ENCODE peak calls at places on chromosomes 11 and 22, in nine cellular contexts. H, M, J, Q, Z, T, X, K and L are unnamed samples. For H3K4me1 and H3K36me3, the result is how much of the 10 kb centered on the place peaks cover.

GRCh38 chr11:206516-207212 is 535 bp downstream of the BET1L start:
- DNase-seq in H (peak), M (no peak), J (no peak), Q (peak), Z (no peak), T (no peak), X (no peak), K (no peak), L (no peak)

GRCh38 chr11:68412593-68413475 is 47.7 kb upstream of the PPP6R3 start:
- DNase-seq in H (no peak), M (peak), J (no peak), Q (peak), Z (peak), T (no peak), X (no peak), K (no peak), L (no peak)

GRCh38 chr11:119520400-119520799 is 97.4 kb upstream of the THY1 start:
- DNase-seq in H (no peak), M (no peak), J (no peak), Q (no peak), Z (no peak), T (no peak), X (no peak), K (no peak), L (no peak)

GRCh38 chr11:57223601-57224000 is 13.4 kb downstream of the APLNR start:
- DNase-seq in H (no peak), M (peak), J (no peak), Q (no peak), Z (no peak), T (no peak), X (no peak), K (no peak), L (no peak)

GRCh38 chr11:33976351-33977199 is 75.0 kb upstream of the CAPRIN1 start:
- DNase-seq in H (peak), M (peak), J (no peak), Q (no peak), Z (no peak), T (no peak), X (no peak), K (no peak), L (no peak)

GRCh38 chr11:134497586-134497985 is 85.5 kb upstream of the B3GAT1 start:
- DNase-seq in H (no peak), M (no peak), J (no peak), Q (no peak), Z (no peak), T (no peak), X (no peak), K (no peak), L (no peak)

GRCh38 chr11:337711-338110 is 17.1 kb upstream of the IFITM3 start:
- DNase-seq in H (no peak), M (no peak), J (peak), Q (no peak), Z (no peak), T (no peak), X (no peak), K (no peak), L (no peak)

GRCh38 chr11:44923796-44924195 is 26.9 kb downstream of the TP53I11 start:
- DNase-seq in H (no peak), M (no peak), J (no peak), Q (no peak), Z (no peak), T (no peak), X (no peak), K (no peak), L (no peak)

GRCh38 chr11:12199231-12199948 is 89.0 kb downstream of the MICAL2 start:
- DNase-seq in H (no peak), M (no peak), J (no peak), Q (no peak), Z (no peak), T (no peak), X (no peak), K (no peak), L (no peak)

GRCh38 chr11:118820412-118821357 is 29.7 kb upstream of the DDX6 start:
- DNase-seq in H (no peak), M (no peak), J (no peak), Q (peak), Z (peak), T (no peak), X (peak), K (no peak), L (no peak)

GRCh38 chr11:46513934-46514342 is 79.9 kb downstream of the AMBRA1 start:
- DNase-seq in H (no peak), M (peak), J (peak), Q (peak), Z (peak), T (no peak), X (no peak), K (no peak), L (no peak)

GRCh38 chr11:62593434-62594044 is 2.2 kb upstream of the TUT1 start:
- DNase-seq in H (peak), M (peak), J (peak), Q (peak), Z (peak), T (peak), X (no peak), K (peak), L (peak)

GRCh38 chr11:85884581-85885021 is 29.4 kb downstream of the CCDC83 start:
- DNase-seq in H (peak), M (peak), J (no peak), Q (no peak), Z (no peak), T (no peak), X (no peak), K (no peak), L (no peak)

GRCh38 chr22:42433754-42434153 is 1.6 kb upstream of the NFAM1 start:
- DNase-seq in H (no peak), M (no peak), J (no peak), Q (no peak), Z (no peak), T (no peak), X (no peak), K (no peak), L (no peak)

GRCh38 chr11:209275-210121 is 2.0 kb downstream of the RIC8A start:
- DNase-seq in H (peak), M (no peak), J (no peak), Q (no peak), Z (no peak), T (no peak), X (no peak), K (no peak), L (no peak)

GRCh38 chr11:47104337-47104950 is 72.2 kb downstream of the ARFGAP2 start:
- DNase-seq in H (peak), M (peak), J (no peak), Q (no peak), Z (no peak), T (no peak), X (no peak), K (no peak), L (no peak)

GRCh38 chr11:12066799-12067508 is 43.4 kb upstream of the MICAL2 start:
- DNase-seq in H (peak), M (peak), J (no peak), Q (no peak), Z (no peak), T (no peak), X (no peak), K (no peak), L (no peak)

GRCh38 chr11:108624196-108624925 is 30.8 kb upstream of the EXPH5 start:
- DNase-seq in H (no peak), M (no peak), J (no peak), Q (no peak), Z (no peak), T (no peak), X (no peak), K (peak), L (no peak)

GRCh38 chr22:40046126-40046525 is 51.4 kb downstream of the FAM83F start:
- DNase-seq in H (no peak), M (no peak), J (no peak), Q (no peak), Z (no peak), T (no peak), X (no peak), K (no peak), L (no peak)

GRCh38 chr11:57349491-57350274 is 11.5 kb downstream of the P2RX3 start:
- DNase-seq in H (peak), M (peak), J (peak), Q (peak), Z (peak), T (peak), X (no peak), K (peak), L (peak)

GRCh38 chr11:86442827-86443226 is 68.1 kb downstream of the CCDC81 start:
- DNase-seq in H (no peak), M (no peak), J (no peak), Q (no peak), Z (no peak), T (no peak), X (no peak), K (no peak), L (no peak)

GRCh38 chr11:126419801-126420729 is 64.6 kb downstream of the ST3GAL4 start:
- DNase-seq in H (peak), M (peak), J (no peak), Q (no peak), Z (no peak), T (no peak), X (no peak), K (no peak), L (no peak)

GRCh38 chr11:134021326-134021725 is 47.5 kb upstream of the JAM3 start:
- DNase-seq in H (no peak), M (no peak), J (no peak), Q (no peak), Z (no peak), T (no peak), X (no peak), K (no peak), L (no peak)

GRCh38 chr22:41302016-41302767 is 867 bp downstream of the ZC3H7B start:
- DNase-seq in H (peak), M (no peak), J (peak), Q (no peak), Z (no peak), T (no peak), X (no peak), K (peak), L (no peak)

GRCh38 chr11:115415939-115416338 is 88.3 kb downstream of the CADM1 start:
- DNase-seq in H (no peak), M (no peak), J (no peak), Q (no peak), Z (no peak), T (no peak), X (no peak), K (no peak), L (no peak)

GRCh38 chr11:111531156-111531555 is 9.4 kb upstream of the LAYN start:
- DNase-seq in H (peak), M (peak), J (no peak), Q (no peak), Z (no peak), T (no peak), X (no peak), K (no peak), L (no peak)

GRCh38 chr22:26907366-26907765 is 250.0 kb downstream of the MIAT start:
- DNase-seq in H (no peak), M (no peak), J (no peak), Q (no peak), Z (no peak), T (no peak), X (no peak), K (no peak), L (no peak)

GRCh38 chr11:36744375-36745168 is 146.5 kb upstream of the RAG2 start:
- DNase-seq in H (peak), M (peak), J (peak), Q (peak), Z (peak), T (peak), X (peak), K (peak), L (peak)

GRCh38 chr11:95305726-95306522 is 74.9 kb upstream of the SESN3 start:
- DNase-seq in H (no peak), M (no peak), J (no peak), Q (no peak), Z (no peak), T (no peak), X (no peak), K (no peak), L (no peak)

GRCh38 chr22:35489225-35489624 is 51.4 kb upstream of the RASD2 start:
- DNase-seq in H (no peak), M (no peak), J (no peak), Q (no peak), Z (no peak), T (no peak), X (no peak), K (no peak), L (no peak)

GRCh38 chr11:128624269-128625170 is 37.2 kb upstream of the ETS1 start:
- DNase-seq in H (no peak), M (no peak), J (no peak), Q (no peak), Z (no peak), T (peak), X (no peak), K (peak), L (peak)

GRCh38 chr11:45511566-45511965 is 153.9 kb downstream of the CHST1 start:
- DNase-seq in H (no peak), M (no peak), J (no peak), Q (no peak), Z (no peak), T (no peak), X (no peak), K (no peak), L (no peak)

GRCh38 chr22:44389181-44389580 is 76.4 kb upstream of the SHISAL1 start:
- DNase-seq in H (no peak), M (no peak), J (no peak), Q (peak), Z (no peak), T (no peak), X (no peak), K (no peak), L (no peak)

GRCh38 chr22:44188986-44189630 is 8.4 kb downstream of the PARVG start:
- DNase-seq in H (no peak), M (no peak), J (no peak), Q (no peak), Z (no peak), T (no peak), X (no peak), K (no peak), L (no peak)

GRCh38 chr11:56909563-56909962 is 79.2 kb upstream of the OR5AK2 start:
- DNase-seq in H (no peak), M (no peak), J (no peak), Q (no peak), Z (no peak), T (no peak), X (no peak), K (no peak), L (no peak)

GRCh38 chr22:37657590-37658132 is 862 bp upstream of the PDXP start:
- DNase-seq in H (no peak), M (peak), J (no peak), Q (no peak), Z (no peak), T (no peak), X (no peak), K (no peak), L (no peak)

GRCh38 chr11:14300661-14301304 is 58.2 kb downstream of the RRAS2 start:
- DNase-seq in H (peak), M (peak), J (peak), Q (peak), Z (no peak), T (peak), X (peak), K (peak), L (peak)

GRCh38 chr22:50713571-50714056 is 24.4 kb upstream of the ACR start:
- DNase-seq in H (no peak), M (no peak), J (no peak), Q (peak), Z (peak), T (no peak), X (no peak), K (no peak), L (no peak)

DNA sequence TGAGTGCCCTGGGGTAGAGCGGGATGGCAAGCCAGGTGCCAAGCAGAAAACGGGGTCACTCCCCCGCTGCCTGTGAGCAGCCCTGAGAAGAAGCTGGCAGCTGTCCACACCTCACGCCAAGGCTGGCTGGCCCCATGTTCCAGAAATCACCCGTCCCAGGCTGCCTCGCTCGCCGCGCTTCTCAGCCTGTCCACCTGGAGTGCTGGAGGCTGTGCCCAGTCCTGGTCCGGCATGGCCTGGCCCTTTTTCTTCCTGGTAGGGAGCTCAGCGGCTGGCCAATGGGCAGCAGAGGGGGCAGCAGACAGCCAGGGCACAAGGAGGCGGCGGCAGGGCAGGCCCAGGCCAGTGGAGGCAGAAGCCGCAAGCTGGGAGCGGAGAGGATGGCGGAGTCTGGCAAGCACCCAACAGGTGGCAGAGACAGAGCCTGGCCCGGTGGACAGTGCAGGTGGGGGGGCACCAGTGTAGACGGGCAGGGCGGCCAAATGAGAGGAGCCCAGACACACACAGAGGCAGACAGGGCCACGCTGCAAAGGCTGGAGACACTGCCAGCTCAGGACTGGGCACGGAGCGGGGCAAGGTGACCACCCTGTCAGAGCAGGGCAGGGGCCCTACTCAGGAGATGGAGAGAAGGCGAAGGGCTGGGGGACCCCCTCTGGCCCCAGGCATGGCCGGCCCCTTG is 37.2 kb upstream of the TH start:
- DNase-seq in H (no peak), M (no peak), J (peak), Q (no peak), Z (peak), T (no peak), X (no peak), K (no peak), L (no peak)
- H3K4me1 ChIP-seq in H (under half), M (under half), J (under half), Q (under half), Z (under half), T (under half), X (under half), K (under half), L (under half)

GRCh38 chr11:63639195-63639832 is 25.1 kb upstream of the PLAAT3 start:
- DNase-seq in H (peak), M (peak), J (peak), Q (no peak), Z (no peak), T (no peak), X (no peak), K (peak), L (no peak)
- H3K36me3 ChIP-seq in H (half or more), M (under half), J (under half), Q (under half), Z (half or more), T (under half), X (under half), K (under half), L (under half)

GRCh38 chr11:35174666-35175065 is 35.7 kb downstream of the CD44 start:
- DNase-seq in H (peak), M (peak), J (no peak), Q (no peak), Z (no peak), T (no peak), X (no peak), K (no peak), L (no peak)

GRCh38 chr11:35178067-35178805 is 39.3 kb downstream of the CD44 start:
- DNase-seq in H (peak), M (no peak), J (no peak), Q (no peak), Z (no peak), T (no peak), X (no peak), K (no peak), L (no peak)

GRCh38 chr11:35179466-35180135 is 40.6 kb downstream of the CD44 start:
- DNase-seq in H (peak), M (peak), J (no peak), Q (no peak), Z (no peak), T (no peak), X (no peak), K (no peak), L (no peak)

GRCh38 chr11:35178862-35179261 is 39.9 kb downstream of the CD44 start:
- DNase-seq in H (no peak), M (peak), J (no peak), Q (no peak), Z (no peak), T (no peak), X (no peak), K (no peak), L (no peak)

DNA sequence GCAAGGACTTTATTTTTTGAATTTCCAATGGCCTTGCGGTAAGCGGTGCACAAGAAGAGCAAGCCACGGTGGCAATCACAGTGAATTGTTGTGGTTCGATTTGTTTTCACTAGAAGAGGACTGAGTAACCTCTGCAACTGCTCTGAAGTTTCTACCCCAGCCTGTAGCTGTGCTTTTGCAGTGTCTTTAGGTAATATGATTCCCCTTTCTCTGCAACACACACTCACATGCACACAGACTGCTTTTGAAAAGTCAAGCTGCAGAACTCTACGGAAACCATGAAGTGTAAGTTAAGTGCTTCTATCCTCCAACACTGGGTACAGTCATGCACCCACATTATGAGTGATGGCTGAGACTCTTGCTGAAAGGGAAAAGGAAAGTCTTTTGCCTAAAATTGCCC is 38.4 kb downstream of the CD44 start:
- DNase-seq in H (no peak), M (peak), J (no peak), Q (no peak), Z (no peak), T (no peak), X (no peak), K (peak), L (no peak)
- H3K4me1 ChIP-seq in H (half or more), M (under half), J (under half), Q (under half), Z (under half), T (half or more), X (half or more), K (half or more), L (half or more)

GRCh38 chr11:75311858-75312288 is 39.6 kb downstream of the ARRB1 start:
- DNase-seq in H (peak), M (peak), J (peak), Q (peak), Z (peak), T (no peak), X (peak), K (no peak), L (no peak)
- H3K36me3 ChIP-seq in H (under half), M (under half), J (under half), Q (under half), Z (under half), T (under half), X (under half), K (under half), L (under half)

GRCh38 chr11:73752903-73753302 is 8.0 kb downstream of the RAB6A start:
- DNase-seq in H (no peak), M (no peak), J (no peak), Q (no peak), Z (no peak), T (no peak), X (no peak), K (no peak), L (no peak)
- H3K4me1 ChIP-seq in H (under half), M (under half), J (under half), Q (under half), Z (under half), T (under half), X (under half), K (under half), L (under half)

GRCh38 chr11:16474659-16475058 is 118.3 kb upstream of the SOX6 start:
- DNase-seq in H (no peak), M (no peak), J (no peak), Q (no peak), Z (no peak), T (no peak), X (no peak), K (no peak), L (no peak)
- H3K36me3 ChIP-seq in H (under half), M (under half), J (under half), Q (under half), Z (under half), T (under half), X (under half), K (under half), L (under half)

DNA sequence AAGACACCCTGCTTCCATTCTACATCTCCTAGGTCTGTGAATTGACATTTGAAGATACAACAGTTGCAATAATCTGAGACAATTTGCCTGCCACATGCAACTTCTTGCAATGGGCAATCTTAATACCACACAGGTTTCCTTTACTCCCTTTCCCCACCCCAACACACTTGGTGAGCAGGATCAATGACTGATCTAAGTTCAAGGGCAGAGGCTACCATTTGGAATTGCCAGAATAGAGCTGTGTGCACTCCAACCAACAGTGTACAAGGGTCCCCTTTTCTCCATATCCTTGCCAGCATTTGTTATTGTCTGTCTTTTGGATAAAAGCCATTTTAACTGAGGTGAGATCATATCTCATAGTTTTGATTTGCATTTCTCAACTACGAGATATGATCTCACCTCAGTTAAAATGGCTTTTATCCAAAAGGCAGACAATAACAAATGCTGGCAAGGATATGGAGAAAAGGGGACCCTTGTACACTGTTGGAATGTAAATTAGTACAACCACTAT is 2.9 kb upstream of the NNMT start:
- DNase-seq in H (no peak), M (no peak), J (no peak), Q (no peak), Z (no peak), T (no peak), X (no peak), K (no peak), L (no peak)
- H3K4me1 ChIP-seq in H (under half), M (under half), J (under half), Q (under half), Z (half or more), T (under half), X (under half), K (under half), L (under half)